ENCODE peak calls at places on chromosomes 6 and 20, in four cellular contexts. One of them, this sample, is unnamed.

GRCh38 chr6:105874835-105875626 is 211.1 kb upstream of the PRDM1 start:
- DNase-seq in heart left ventricle: no peak
- DNase-seq in ascending aorta: no peak
- DNase-seq in cardiac fibroblast: no peak
- DNase-seq in this sample: no peak

GRCh38 chr20:17762873-17763557 is 63.2 kb downstream of the BANF2 start:
- DNase-seq in heart left ventricle: no peak
- DNase-seq in ascending aorta: no peak
- DNase-seq in cardiac fibroblast: no peak
- DNase-seq in this sample: no peak

GRCh38 chr20:63553251-63553932 is 567 bp upstream of the FNDC11 start:
- DNase-seq in heart left ventricle: peak
- DNase-seq in ascending aorta: peak
- DNase-seq in cardiac fibroblast: peak
- DNase-seq in this sample: peak

GRCh38 chr6:23775127-23775526 is 350.9 kb upstream of the NRSN1 start:
- DNase-seq in heart left ventricle: no peak
- DNase-seq in ascending aorta: no peak
- DNase-seq in cardiac fibroblast: no peak
- DNase-seq in this sample: no peak

GRCh38 chr20:1893721-1894470 is 1.3 kb upstream of the SIRPA start:
- DNase-seq in heart left ventricle: no peak
- DNase-seq in ascending aorta: no peak
- DNase-seq in cardiac fibroblast: peak
- DNase-seq in this sample: no peak

GRCh38 chr6:131136021-131136847 is 967 bp downstream of the AKAP7 start:
- DNase-seq in heart left ventricle: no peak
- DNase-seq in ascending aorta: no peak
- DNase-seq in cardiac fibroblast: peak
- DNase-seq in this sample: no peak

GRCh38 chr6:1771324-1771723 is 161.6 kb downstream of the FOXC1 start:
- DNase-seq in heart left ventricle: no peak
- DNase-seq in ascending aorta: no peak
- DNase-seq in cardiac fibroblast: peak
- DNase-seq in this sample: no peak

GRCh38 chr6:83442752-83443151 is 11.9 kb upstream of the ME1 start:
- DNase-seq in heart left ventricle: no peak
- DNase-seq in ascending aorta: no peak
- DNase-seq in cardiac fibroblast: peak
- DNase-seq in this sample: no peak

GRCh38 chr6:80425089-80425823 is 318.8 kb downstream of the BCKDHB start:
- DNase-seq in heart left ventricle: no peak
- DNase-seq in ascending aorta: no peak
- DNase-seq in cardiac fibroblast: peak
- DNase-seq in this sample: no peak

GRCh38 chr6:76876922-76877553 is 586.3 kb downstream of the HTR1B start:
- DNase-seq in heart left ventricle: no peak
- DNase-seq in ascending aorta: peak
- DNase-seq in cardiac fibroblast: peak
- DNase-seq in this sample: peak

GRCh38 chr20:35000922-35001595 is 45.4 kb downstream of the MYH7B start:
- DNase-seq in heart left ventricle: peak
- DNase-seq in ascending aorta: no peak
- DNase-seq in cardiac fibroblast: no peak
- DNase-seq in this sample: no peak

GRCh38 chr6:48535569-48535968 is 424.6 kb upstream of the PTCHD4 start:
- DNase-seq in heart left ventricle: no peak
- DNase-seq in ascending aorta: no peak
- DNase-seq in cardiac fibroblast: peak
- DNase-seq in this sample: no peak

GRCh38 chr6:143229402-143229801 is 168.7 kb downstream of the AIG1 start:
- DNase-seq in heart left ventricle: no peak
- DNase-seq in ascending aorta: no peak
- DNase-seq in cardiac fibroblast: no peak
- DNase-seq in this sample: no peak

GRCh38 chr6:143224516-143224915 is 163.8 kb downstream of the AIG1 start:
- DNase-seq in heart left ventricle: no peak
- DNase-seq in ascending aorta: no peak
- DNase-seq in cardiac fibroblast: peak
- DNase-seq in this sample: no peak

GRCh38 chr6:143223895-143224294 is 163.2 kb downstream of the AIG1 start:
- DNase-seq in heart left ventricle: peak
- DNase-seq in ascending aorta: no peak
- DNase-seq in cardiac fibroblast: peak
- DNase-seq in this sample: no peak

GRCh38 chr6:143225929-143226328 is 165.2 kb downstream of the AIG1 start:
- DNase-seq in heart left ventricle: no peak
- DNase-seq in ascending aorta: no peak
- DNase-seq in cardiac fibroblast: no peak
- DNase-seq in this sample: no peak

DNA sequence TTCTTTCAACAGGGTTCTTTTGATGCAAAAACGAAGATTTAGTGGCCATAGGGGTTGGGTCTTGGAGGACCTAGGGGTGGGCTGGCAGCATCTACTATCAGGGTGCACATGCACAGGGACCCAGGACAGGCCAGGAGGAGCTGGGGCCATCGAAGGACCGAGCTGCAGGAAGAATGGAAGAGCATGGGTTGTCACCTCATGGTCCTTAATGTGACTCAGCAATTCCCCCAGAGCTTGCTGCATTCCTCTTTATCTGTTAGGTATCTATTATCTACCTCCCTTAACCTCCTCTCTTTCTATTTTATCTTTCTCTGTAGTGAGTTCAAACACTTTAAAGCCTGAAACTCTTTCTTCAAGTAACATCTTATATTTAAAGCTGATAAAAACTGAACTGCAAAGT is 167.0 kb downstream of the AIG1 start:
- DNase-seq in heart left ventricle: no peak
- DNase-seq in ascending aorta: no peak
- DNase-seq in cardiac fibroblast: no peak
- DNase-seq in this sample: no peak
- TF ChIP-seq CTCF in heart left ventricle: no peak
- TF ChIP-seq CTCF in ascending aorta: no peak
- TF ChIP-seq CTCF in cardiac fibroblast: no peak
- TF ChIP-seq CTCF in this sample: no peak

GRCh38 chr6:9040718-9041117 is 605.4 kb upstream of the SLC35B3 start:
- DNase-seq in heart left ventricle: no peak
- DNase-seq in ascending aorta: no peak
- DNase-seq in cardiac fibroblast: no peak
- DNase-seq in this sample: no peak

GRCh38 chr6:9044426-9044825 is 609.1 kb upstream of the SLC35B3 start:
- DNase-seq in heart left ventricle: no peak
- DNase-seq in ascending aorta: no peak
- DNase-seq in cardiac fibroblast: no peak
- DNase-seq in this sample: no peak

DNA sequence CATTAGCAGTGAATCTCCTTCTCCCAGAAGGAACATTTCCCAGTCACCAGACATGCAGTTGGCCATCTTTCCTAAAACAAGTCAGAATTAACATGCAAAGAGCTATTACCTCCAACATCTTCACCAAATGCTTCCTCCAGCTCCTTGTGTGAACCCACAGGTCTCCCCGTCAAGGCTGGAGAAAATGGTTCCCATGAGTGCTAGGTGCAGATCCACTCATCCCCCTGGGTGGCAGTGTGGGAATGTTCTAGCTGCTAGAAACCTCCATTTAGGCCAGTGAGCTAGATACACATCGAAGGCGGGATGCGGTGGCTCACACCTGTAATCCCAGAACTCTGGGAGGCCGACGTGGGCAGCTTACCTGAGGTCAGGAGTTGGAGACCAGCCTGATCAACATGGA is 603.9 kb upstream of the SLC35B3 start:
- DNase-seq in heart left ventricle: no peak
- DNase-seq in ascending aorta: no peak
- DNase-seq in cardiac fibroblast: no peak
- DNase-seq in this sample: no peak
- TF ChIP-seq CTCF in heart left ventricle: no peak
- TF ChIP-seq CTCF in ascending aorta: no peak
- TF ChIP-seq CTCF in cardiac fibroblast: no peak
- TF ChIP-seq CTCF in this sample: no peak

GRCh38 chr6:138524526-138524925 is 25.2 kb upstream of the NHSL1 start:
- DNase-seq in heart left ventricle: no peak
- DNase-seq in ascending aorta: no peak
- DNase-seq in cardiac fibroblast: no peak
- DNase-seq in this sample: no peak
- TF ChIP-seq CTCF in heart left ventricle: no peak
- TF ChIP-seq CTCF in ascending aorta: no peak
- TF ChIP-seq CTCF in cardiac fibroblast: no peak
- TF ChIP-seq CTCF in this sample: no peak

GRCh38 chr6:3147914-3148757 is 9.2 kb downstream of the TUBB2A start:
- DNase-seq in heart left ventricle: no peak
- DNase-seq in ascending aorta: no peak
- DNase-seq in cardiac fibroblast: no peak
- DNase-seq in this sample: no peak
- TF ChIP-seq CTCF in heart left ventricle: no peak
- TF ChIP-seq CTCF in ascending aorta: no peak
- TF ChIP-seq CTCF in cardiac fibroblast: no peak
- TF ChIP-seq CTCF in this sample: no peak

GRCh38 chr6:150721411-150722266 is 122.0 kb downstream of the PLEKHG1 start:
- DNase-seq in heart left ventricle: no peak
- DNase-seq in ascending aorta: no peak
- DNase-seq in cardiac fibroblast: no peak
- DNase-seq in this sample: no peak

GRCh38 chr6:150719861-150720260 is 120.2 kb downstream of the PLEKHG1 start:
- DNase-seq in heart left ventricle: no peak
- DNase-seq in ascending aorta: no peak
- DNase-seq in cardiac fibroblast: no peak
- DNase-seq in this sample: no peak

GRCh38 chr6:150719099-150719767 is 119.5 kb downstream of the PLEKHG1 start:
- DNase-seq in heart left ventricle: no peak
- DNase-seq in ascending aorta: no peak
- DNase-seq in cardiac fibroblast: no peak
- DNase-seq in this sample: no peak

GRCh38 chr6:150723056-150723658 is 123.5 kb downstream of the PLEKHG1 start:
- DNase-seq in heart left ventricle: no peak
- DNase-seq in ascending aorta: no peak
- DNase-seq in cardiac fibroblast: no peak
- DNase-seq in this sample: no peak

GRCh38 chr6:150720774-150721233 is 121.1 kb downstream of the PLEKHG1 start:
- DNase-seq in heart left ventricle: no peak
- DNase-seq in ascending aorta: no peak
- DNase-seq in cardiac fibroblast: peak
- DNase-seq in this sample: no peak
- TF ChIP-seq CTCF in heart left ventricle: peak
- TF ChIP-seq CTCF in ascending aorta: no peak
- TF ChIP-seq CTCF in cardiac fibroblast: no peak
- TF ChIP-seq CTCF in this sample: no peak

This sample was measured in endothelial cell.